ENCODE peak calls at places on chromosome 20, in nine cellular contexts. L is HCT116, F is colonic mucosa, S is PC-3, E is fibroblast of lung, Y is RWPE2, C is left lung, U is SK-N-SH, H is psoas muscle. A is an unnamed sample.
A peak's percentile ranks its signal among the peaks of the same experiment; 100 is the strongest.

GRCh38 chr20:11267131-11267761 is 593.4 kb upstream of the JAG1 start:
- DNase-seq in L (peak; percentile 79), F (peak; percentile 22), S (peak; percentile 96), E (peak; percentile 98), Y (peak; percentile 81), C (no peak), U (peak; percentile 33), H (peak; percentile 27), A (peak; percentile 93)

GRCh38 chr20:48635791-48636267 is 192.0 kb downstream of the PREX1 start:
- DNase-seq in L (peak; percentile 16), F (peak; percentile 58), S (peak; percentile 64), E (peak; percentile 35), Y (no peak), C (peak; percentile 88), U (peak; percentile 90), H (peak; percentile 43), A (no peak)

GRCh38 chr20:3239026-3239866 is at the start of gene SLC4A11:
- DNase-seq in L (peak; percentile 54), F (peak; percentile 85), S (peak; percentile 72), E (peak; percentile 61), Y (peak; percentile 86), C (peak; percentile 92), U (peak; percentile 90), H (peak; percentile 72), A (no peak)

GRCh38 chr20:59663513-59663890 is 59.2 kb downstream of the PHACTR3 start:
- DNase-seq in L (no peak), F (no peak), S (no peak), E (no peak), Y (peak; percentile 77), C (no peak), U (no peak), H (no peak), A (no peak)

GRCh38 chr20:53795170-53795569 is 201.5 kb upstream of the ZNF217 start:
- DNase-seq in L (no peak), F (no peak), S (peak; percentile 49), E (peak; percentile 61), Y (no peak), C (no peak), U (no peak), H (no peak), A (no peak)

GRCh38 chr20:36467076-36467999 is 74.0 kb upstream of the MYL9 start:
- DNase-seq in L (no peak), F (peak; percentile 83), S (peak; percentile 56), E (peak; percentile 45), Y (peak; percentile 84), C (no peak), U (no peak), H (peak; percentile 58), A (no peak)

GRCh38 chr20:33798444-33798843 is 12.7 kb upstream of the CHMP4B start:
- DNase-seq in L (no peak), F (peak; percentile 30), S (no peak), E (no peak), Y (no peak), C (no peak), U (no peak), H (no peak), A (no peak)

GRCh38 chr20:48723308-48724264 is 104.2 kb downstream of the PREX1 start:
- DNase-seq in L (no peak), F (no peak), S (no peak), E (no peak), Y (peak; percentile 80), C (peak; percentile 87), U (no peak), H (no peak), A (no peak)

GRCh38 chr20:44861547-44862006 is 23.9 kb upstream of the YWHAB start:
- DNase-seq in L (no peak), F (no peak), S (peak; percentile 45), E (peak; percentile 75), Y (no peak), C (no peak), U (no peak), H (peak; percentile 56), A (no peak)

GRCh38 chr20:24612799-24613775 is 143.7 kb downstream of the SYNDIG1 start:
- DNase-seq in L (no peak), F (no peak), S (no peak), E (peak; percentile 35), Y (no peak), C (no peak), U (no peak), H (no peak), A (no peak)

GRCh38 chr20:41645372-41645771 is 27.2 kb upstream of the CHD6 start:
- DNase-seq in L (no peak), F (no peak), S (peak; percentile 71), E (no peak), Y (peak; percentile 80), C (no peak), U (no peak), H (no peak), A (no peak)

GRCh38 chr20:41649489-41649888 is 31.3 kb upstream of the CHD6 start:
- DNase-seq in L (no peak), F (peak; percentile 26), S (no peak), E (no peak), Y (no peak), C (no peak), U (no peak), H (no peak), A (no peak)

GRCh38 chr20:41638459-41638858 is 20.3 kb upstream of the CHD6 start:
- DNase-seq in L (no peak), F (no peak), S (no peak), E (no peak), Y (no peak), C (no peak), U (no peak), H (no peak), A (no peak)

GRCh38 chr20:41639630-41640029 is 21.5 kb upstream of the CHD6 start:
- DNase-seq in L (no peak), F (no peak), S (no peak), E (no peak), Y (no peak), C (no peak), U (no peak), H (no peak), A (no peak)

DNA sequence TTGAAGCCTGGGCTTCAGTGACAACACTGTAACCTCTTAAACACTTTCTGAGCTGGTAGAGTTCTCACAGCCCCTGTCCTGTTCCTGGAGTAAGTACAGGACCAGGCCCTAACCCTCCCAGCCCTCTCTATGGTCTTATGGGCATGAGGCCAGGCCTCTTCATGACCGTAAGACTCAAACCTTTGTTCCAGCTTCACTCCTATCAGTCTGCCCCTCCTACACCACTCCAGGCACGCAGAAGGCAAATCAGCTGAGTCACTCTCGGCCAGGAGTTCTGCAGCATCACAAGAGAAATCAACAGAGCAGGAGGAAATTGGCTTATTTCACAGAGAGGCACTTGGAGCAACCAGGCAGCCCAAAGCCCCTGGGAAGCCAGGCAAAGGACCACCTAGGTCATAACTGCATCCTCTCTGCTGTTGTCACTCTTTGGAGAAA is 25.3 kb upstream of the CHD6 start:
- DNase-seq in L (peak; percentile 6), F (peak; percentile 45), S (peak; percentile 51), E (peak; percentile 87), Y (no peak), C (no peak), U (no peak), H (no peak), A (peak; percentile 60)
- H3K27ac ChIP-seq in L (no peak overlapping the region), F (no peak overlapping the region), S (no peak overlapping the region), E (no peak overlapping the region), Y (no peak overlapping the region), C (no peak overlapping the region), U (no peak overlapping the region), H (no peak overlapping the region), A (no peak overlapping the region)

DNA sequence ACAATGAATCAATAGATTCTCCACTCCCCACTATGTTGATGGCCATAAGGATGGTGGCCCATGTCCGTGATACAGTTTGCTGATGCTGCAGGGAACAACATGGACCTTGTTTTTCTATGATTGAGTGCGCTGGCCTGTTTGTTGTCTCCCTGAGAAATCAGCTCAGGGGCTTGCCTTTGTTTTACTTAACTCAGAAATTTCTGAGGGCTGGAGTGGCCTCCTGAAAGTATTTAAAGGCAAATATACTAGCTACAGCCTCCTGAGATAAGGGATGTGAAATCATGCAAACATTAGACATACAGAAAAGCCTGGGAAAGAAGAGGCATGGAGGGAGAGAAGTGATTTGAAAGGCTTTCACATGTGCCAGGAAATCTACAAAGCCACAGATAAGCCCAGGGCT is 170.3 kb upstream of the FLRT3 start:
- DNase-seq in L (no peak), F (no peak), S (no peak), E (no peak), Y (no peak), C (no peak), U (no peak), H (no peak), A (no peak)
- H3K4me3 ChIP-seq in L (no peak overlapping the region), F (no peak overlapping the region), S (no peak overlapping the region), E (no peak overlapping the region), Y (no peak overlapping the region), C (no peak overlapping the region), U (no peak overlapping the region), H (no peak overlapping the region), A (no peak overlapping the region)

GRCh38 chr20:38147166-38147565 is 17.9 kb downstream of the TGM2 start:
- DNase-seq in L (no peak), F (no peak), S (no peak), E (no peak), Y (peak; percentile 71), C (no peak), U (no peak), H (no peak), A (no peak)
- H3K27ac ChIP-seq in L (no peak overlapping the region), F (no peak overlapping the region), S (no peak overlapping the region), E (no peak overlapping the region), Y (no peak overlapping the region), C (no peak overlapping the region), U (peak overlapping the region; percentile 12), H (no peak overlapping the region), A (no peak overlapping the region)

GRCh38 chr20:9163995-9164394 is 95.1 kb downstream of the PLCB4 start:
- DNase-seq in L (no peak), F (no peak), S (no peak), E (no peak), Y (no peak), C (no peak), U (peak; percentile 4), H (no peak), A (no peak)

GRCh38 chr20:9161308-9161707 is 92.4 kb downstream of the PLCB4 start:
- DNase-seq in L (no peak), F (no peak), S (no peak), E (no peak), Y (no peak), C (no peak), U (no peak), H (no peak), A (no peak)

GRCh38 chr20:9156529-9157280 is 87.8 kb downstream of the PLCB4 start:
- DNase-seq in L (no peak), F (no peak), S (no peak), E (no peak), Y (no peak), C (no peak), U (no peak), H (no peak), A (no peak)

GRCh38 chr20:9160760-9161159 is 91.9 kb downstream of the PLCB4 start:
- DNase-seq in L (no peak), F (no peak), S (no peak), E (peak; percentile 5), Y (no peak), C (no peak), U (no peak), H (no peak), A (no peak)

DNA sequence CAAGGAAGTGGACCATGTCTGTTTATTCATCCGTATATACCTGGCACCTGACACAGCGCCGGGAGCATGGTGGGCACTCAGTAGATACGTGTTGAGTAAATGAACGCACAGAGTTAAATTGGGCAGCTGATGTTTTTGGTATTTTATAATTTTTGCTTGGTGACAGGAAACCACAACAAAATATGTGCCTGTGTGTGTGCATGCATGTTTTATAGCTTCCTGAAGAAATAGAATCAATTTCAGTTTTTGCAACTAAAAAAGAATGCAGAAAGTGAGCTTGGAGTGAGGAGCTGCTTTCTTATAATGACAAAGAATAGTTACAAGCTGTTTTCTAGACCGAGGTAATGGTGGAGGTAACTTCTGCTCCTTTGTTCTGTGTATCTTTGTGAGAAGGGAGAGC is 91.5 kb downstream of the PLCB4 start:
- DNase-seq in L (no peak), F (no peak), S (no peak), E (peak; percentile 9), Y (no peak), C (no peak), U (no peak), H (no peak), A (no peak)
- H3K4me3 ChIP-seq in L (no peak overlapping the region), F (no peak overlapping the region), S (no peak overlapping the region), E (peak overlapping the region; percentile 5), Y (no peak overlapping the region), C (no peak overlapping the region), U (no peak overlapping the region), H (no peak overlapping the region), A (no peak overlapping the region)

A was measured in AG04450.